ENCODE peak calls at places on chromosomes 13 and 19, in five cellular contexts. One of them, this sample, is unnamed.

GRCh38 chr19:43482193-43482592 is 16.8 kb upstream of the LYPD3 start:
- DNase-seq in A673: no peak
- DNase-seq in CD4-positive, alpha-beta T cell: no peak
- DNase-seq in lung: no peak
- DNase-seq in mucosa of descending colon: no peak
- DNase-seq in this sample: no peak

GRCh38 chr19:28482221-28482620 is 730.7 kb downstream of the UQCRFS1 start:
- DNase-seq in A673: no peak
- DNase-seq in CD4-positive, alpha-beta T cell: no peak
- DNase-seq in lung: no peak
- DNase-seq in mucosa of descending colon: no peak
- DNase-seq in this sample: no peak

GRCh38 chr13:42284068-42284467 is 12.1 kb downstream of the AKAP11 start:
- DNase-seq in A673: no peak
- DNase-seq in CD4-positive, alpha-beta T cell: no peak
- DNase-seq in lung: no peak
- DNase-seq in mucosa of descending colon: no peak
- DNase-seq in this sample: no peak

GRCh38 chr19:13492128-13492527 is 14.2 kb downstream of the CACNA1A start:
- DNase-seq in A673: no peak
- DNase-seq in CD4-positive, alpha-beta T cell: no peak
- DNase-seq in lung: no peak
- DNase-seq in mucosa of descending colon: no peak
- DNase-seq in this sample: no peak

GRCh38 chr19:46232938-46233621 is 3.5 kb downstream of the IGFL1 start:
- DNase-seq in A673: no peak
- DNase-seq in CD4-positive, alpha-beta T cell: no peak
- DNase-seq in lung: no peak
- DNase-seq in mucosa of descending colon: no peak
- DNase-seq in this sample: no peak

GRCh38 chr13:30744056-30744684 is 8.8 kb downstream of the ALOX5AP start:
- DNase-seq in A673: no peak
- DNase-seq in CD4-positive, alpha-beta T cell: peak
- DNase-seq in lung: peak
- DNase-seq in mucosa of descending colon: peak
- DNase-seq in this sample: peak

GRCh38 chr19:12364391-12365093 is 941 bp downstream of the ZNF442 start:
- DNase-seq in A673: peak
- DNase-seq in CD4-positive, alpha-beta T cell: no peak
- DNase-seq in lung: peak
- DNase-seq in mucosa of descending colon: no peak
- DNase-seq in this sample: peak

GRCh38 chr19:39299404-39299803 is 3.2 kb downstream of the IFNL1 start:
- DNase-seq in A673: no peak
- DNase-seq in CD4-positive, alpha-beta T cell: no peak
- DNase-seq in lung: no peak
- DNase-seq in mucosa of descending colon: no peak
- DNase-seq in this sample: no peak

GRCh38 chr13:97696921-97697320 is 256.6 kb upstream of the IPO5 start:
- DNase-seq in A673: no peak
- DNase-seq in CD4-positive, alpha-beta T cell: no peak
- DNase-seq in lung: no peak
- DNase-seq in mucosa of descending colon: no peak
- DNase-seq in this sample: no peak

GRCh38 chr19:6740589-6741348 is 1.3 kb downstream of the TRIP10 start:
- DNase-seq in A673: no peak
- DNase-seq in CD4-positive, alpha-beta T cell: no peak
- DNase-seq in lung: peak
- DNase-seq in mucosa of descending colon: peak
- DNase-seq in this sample: peak

GRCh38 chr19:7292950-7293794 is 1.0 kb downstream of the INSR start:
- DNase-seq in A673: no peak
- DNase-seq in CD4-positive, alpha-beta T cell: no peak
- DNase-seq in lung: peak
- DNase-seq in mucosa of descending colon: peak
- DNase-seq in this sample: peak

GRCh38 chr13:104043184-104043583 is 977.0 kb upstream of the SLC10A2 start:
- DNase-seq in A673: no peak
- DNase-seq in CD4-positive, alpha-beta T cell: no peak
- DNase-seq in lung: no peak
- DNase-seq in mucosa of descending colon: no peak
- DNase-seq in this sample: no peak

GRCh38 chr13:93066187-93066586 is 160.4 kb upstream of the GPC6 start:
- DNase-seq in A673: no peak
- DNase-seq in CD4-positive, alpha-beta T cell: no peak
- DNase-seq in lung: no peak
- DNase-seq in mucosa of descending colon: no peak
- DNase-seq in this sample: no peak

GRCh38 chr13:63381078-63381859 is 1965.6 kb upstream of the PCDH20 start:
- DNase-seq in A673: no peak
- DNase-seq in CD4-positive, alpha-beta T cell: no peak
- DNase-seq in lung: no peak
- DNase-seq in mucosa of descending colon: no peak
- DNase-seq in this sample: no peak

GRCh38 chr19:33982706-33983105 is 186.0 kb downstream of the KCTD15 start:
- DNase-seq in A673: no peak
- DNase-seq in CD4-positive, alpha-beta T cell: no peak
- DNase-seq in lung: no peak
- DNase-seq in mucosa of descending colon: no peak
- DNase-seq in this sample: no peak

GRCh38 chr13:39217471-39217870 is 179.2 kb downstream of the NHLRC3 start:
- DNase-seq in A673: no peak
- DNase-seq in CD4-positive, alpha-beta T cell: no peak
- DNase-seq in lung: no peak
- DNase-seq in mucosa of descending colon: no peak
- DNase-seq in this sample: no peak

GRCh38 chr13:73092831-73093230 is 34.0 kb downstream of the KLF5 start:
- DNase-seq in A673: no peak
- DNase-seq in CD4-positive, alpha-beta T cell: no peak
- DNase-seq in lung: no peak
- DNase-seq in mucosa of descending colon: no peak
- DNase-seq in this sample: no peak

GRCh38 chr13:25933520-25933919 is 118.3 kb downstream of the SHISA2 start:
- DNase-seq in A673: no peak
- DNase-seq in CD4-positive, alpha-beta T cell: no peak
- DNase-seq in lung: no peak
- DNase-seq in mucosa of descending colon: no peak
- DNase-seq in this sample: no peak

GRCh38 chr19:18745012-18745735 is 45.9 kb downstream of the COMP start:
- DNase-seq in A673: no peak
- DNase-seq in CD4-positive, alpha-beta T cell: no peak
- DNase-seq in lung: no peak
- DNase-seq in mucosa of descending colon: no peak
- DNase-seq in this sample: no peak

GRCh38 chr19:43596842-43597461 is 557 bp downstream of the ZNF576 start:
- DNase-seq in A673: no peak
- DNase-seq in CD4-positive, alpha-beta T cell: no peak
- DNase-seq in lung: no peak
- DNase-seq in mucosa of descending colon: peak
- DNase-seq in this sample: no peak

GRCh38 chr13:97726664-97727235 is 226.7 kb upstream of the IPO5 start:
- DNase-seq in A673: peak
- DNase-seq in CD4-positive, alpha-beta T cell: no peak
- DNase-seq in lung: peak
- DNase-seq in mucosa of descending colon: no peak
- DNase-seq in this sample: no peak

GRCh38 chr13:100330662-100331061 is 241.8 kb downstream of the PCCA start:
- DNase-seq in A673: no peak
- DNase-seq in CD4-positive, alpha-beta T cell: no peak
- DNase-seq in lung: no peak
- DNase-seq in mucosa of descending colon: no peak
- DNase-seq in this sample: no peak

GRCh38 chr13:113022391-113023216 is 53.6 kb downstream of the MCF2L start:
- DNase-seq in A673: peak
- DNase-seq in CD4-positive, alpha-beta T cell: no peak
- DNase-seq in lung: no peak
- DNase-seq in mucosa of descending colon: no peak
- DNase-seq in this sample: no peak

GRCh38 chr19:7595466-7596133 is at the start of gene CAMSAP3:
- DNase-seq in A673: peak
- DNase-seq in CD4-positive, alpha-beta T cell: peak
- DNase-seq in lung: peak
- DNase-seq in mucosa of descending colon: peak
- DNase-seq in this sample: peak

GRCh38 chr13:113005076-113005865 is 36.3 kb downstream of the MCF2L start:
- DNase-seq in A673: no peak
- DNase-seq in CD4-positive, alpha-beta T cell: no peak
- DNase-seq in lung: no peak
- DNase-seq in mucosa of descending colon: no peak
- DNase-seq in this sample: no peak

GRCh38 chr19:18650468-18651001 is 13.7 kb downstream of the KLHL26 start:
- DNase-seq in A673: no peak
- DNase-seq in CD4-positive, alpha-beta T cell: no peak
- DNase-seq in lung: peak
- DNase-seq in mucosa of descending colon: peak
- DNase-seq in this sample: no peak

GRCh38 chr19:56966225-56966696 is 125.7 kb upstream of the PEG3 start:
- DNase-seq in A673: peak
- DNase-seq in CD4-positive, alpha-beta T cell: no peak
- DNase-seq in lung: no peak
- DNase-seq in mucosa of descending colon: no peak
- DNase-seq in this sample: no peak

GRCh38 chr19:50703915-50704548 is 15.6 kb downstream of the SHANK1 start:
- DNase-seq in A673: peak
- DNase-seq in CD4-positive, alpha-beta T cell: no peak
- DNase-seq in lung: no peak
- DNase-seq in mucosa of descending colon: no peak
- DNase-seq in this sample: no peak

GRCh38 chr19:17766543-17767131 is 15.4 kb downstream of the FCHO1 start:
- DNase-seq in A673: peak
- DNase-seq in CD4-positive, alpha-beta T cell: peak
- DNase-seq in lung: peak
- DNase-seq in mucosa of descending colon: peak
- DNase-seq in this sample: peak

GRCh38 chr13:41017153-41017552 is 2.0 kb downstream of the ELF1 start:
- DNase-seq in A673: no peak
- DNase-seq in CD4-positive, alpha-beta T cell: no peak
- DNase-seq in lung: no peak
- DNase-seq in mucosa of descending colon: no peak
- DNase-seq in this sample: no peak

GRCh38 chr13:33497146-33497845 is 211.7 kb upstream of the STARD13 start:
- DNase-seq in A673: no peak
- DNase-seq in CD4-positive, alpha-beta T cell: no peak
- DNase-seq in lung: no peak
- DNase-seq in mucosa of descending colon: no peak
- DNase-seq in this sample: no peak

GRCh38 chr13:97749174-97749573 is 204.3 kb upstream of the IPO5 start:
- DNase-seq in A673: peak
- DNase-seq in CD4-positive, alpha-beta T cell: no peak
- DNase-seq in lung: no peak
- DNase-seq in mucosa of descending colon: no peak
- DNase-seq in this sample: no peak

GRCh38 chr13:21012211-21012610 is 49.2 kb downstream of the LATS2 start:
- DNase-seq in A673: no peak
- DNase-seq in CD4-positive, alpha-beta T cell: no peak
- DNase-seq in lung: no peak
- DNase-seq in mucosa of descending colon: no peak
- DNase-seq in this sample: no peak

GRCh38 chr13:112984954-112985802 is 16.2 kb downstream of the MCF2L start:
- DNase-seq in A673: no peak
- DNase-seq in CD4-positive, alpha-beta T cell: no peak
- DNase-seq in lung: no peak
- DNase-seq in mucosa of descending colon: peak
- DNase-seq in this sample: no peak

DNA sequence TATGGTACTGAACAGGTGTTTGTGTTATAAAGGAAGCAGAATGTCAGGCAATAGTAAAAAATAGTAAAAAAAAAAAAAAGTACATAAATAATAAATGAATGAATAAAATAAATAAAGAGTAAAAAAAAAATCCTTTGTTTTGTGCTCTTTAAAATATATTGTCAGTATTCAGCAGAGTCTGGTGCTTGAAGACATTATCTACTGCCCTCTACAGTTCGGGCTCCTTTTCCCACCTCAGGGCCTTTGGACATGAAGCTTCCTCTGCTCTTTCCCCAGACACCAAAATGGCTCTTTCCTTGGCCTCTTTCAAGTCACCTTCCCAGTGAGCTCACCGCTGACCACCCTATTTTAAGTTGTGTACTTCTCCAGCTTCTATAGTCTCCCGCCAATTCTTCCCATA is 137.5 kb downstream of the TNFRSF19 start:
- DNase-seq in A673: no peak
- DNase-seq in CD4-positive, alpha-beta T cell: no peak
- DNase-seq in lung: no peak
- DNase-seq in mucosa of descending colon: no peak
- DNase-seq in this sample: no peak
- TF ChIP-seq CTCF in A673: peak
- TF ChIP-seq CTCF in CD4-positive, alpha-beta T cell: no peak
- TF ChIP-seq CTCF in lung: no peak
- TF ChIP-seq CTCF in mucosa of descending colon: no peak
- TF ChIP-seq CTCF in this sample: no peak

DNA sequence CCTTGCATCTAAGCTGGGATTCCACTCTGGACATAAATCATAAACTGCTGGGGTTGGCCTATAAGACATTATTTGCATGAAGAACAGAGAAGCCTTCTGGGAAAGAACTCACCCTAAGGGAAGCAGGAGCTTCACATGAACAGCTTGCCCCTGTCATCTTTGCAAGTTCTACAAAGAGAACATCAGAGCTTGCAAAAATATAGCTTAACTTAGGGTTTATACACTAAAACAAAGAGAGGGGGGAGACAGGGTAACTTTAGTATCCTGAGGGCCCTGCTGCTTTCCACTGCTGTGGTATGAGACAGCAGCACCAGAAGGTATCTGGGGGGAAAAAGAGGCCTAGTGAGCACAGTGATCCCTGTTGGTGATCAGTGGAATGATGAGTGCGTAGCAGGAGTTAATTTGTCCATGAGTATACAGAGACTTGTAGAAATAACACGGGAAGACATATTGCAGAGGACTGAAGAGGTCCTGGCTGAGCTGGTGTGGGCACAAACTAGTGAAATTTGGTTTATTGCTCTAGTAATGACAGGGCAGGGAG is 116.1 kb upstream of the TSC22D1 start:
- DNase-seq in A673: peak
- DNase-seq in CD4-positive, alpha-beta T cell: no peak
- DNase-seq in lung: no peak
- DNase-seq in mucosa of descending colon: no peak
- DNase-seq in this sample: no peak
- TF ChIP-seq CTCF in A673: no peak
- TF ChIP-seq CTCF in CD4-positive, alpha-beta T cell: no peak
- TF ChIP-seq CTCF in lung: no peak
- TF ChIP-seq CTCF in mucosa of descending colon: no peak
- TF ChIP-seq CTCF in this sample: no peak

GRCh38 chr13:111398715-111399299 is 78.4 kb downstream of the TEX29 start:
- DNase-seq in A673: no peak
- DNase-seq in CD4-positive, alpha-beta T cell: no peak
- DNase-seq in lung: no peak
- DNase-seq in mucosa of descending colon: no peak
- DNase-seq in this sample: no peak
- TF ChIP-seq CTCF in A673: no peak
- TF ChIP-seq CTCF in CD4-positive, alpha-beta T cell: no peak
- TF ChIP-seq CTCF in lung: no peak
- TF ChIP-seq CTCF in mucosa of descending colon: no peak
- TF ChIP-seq CTCF in this sample: no peak

DNA sequence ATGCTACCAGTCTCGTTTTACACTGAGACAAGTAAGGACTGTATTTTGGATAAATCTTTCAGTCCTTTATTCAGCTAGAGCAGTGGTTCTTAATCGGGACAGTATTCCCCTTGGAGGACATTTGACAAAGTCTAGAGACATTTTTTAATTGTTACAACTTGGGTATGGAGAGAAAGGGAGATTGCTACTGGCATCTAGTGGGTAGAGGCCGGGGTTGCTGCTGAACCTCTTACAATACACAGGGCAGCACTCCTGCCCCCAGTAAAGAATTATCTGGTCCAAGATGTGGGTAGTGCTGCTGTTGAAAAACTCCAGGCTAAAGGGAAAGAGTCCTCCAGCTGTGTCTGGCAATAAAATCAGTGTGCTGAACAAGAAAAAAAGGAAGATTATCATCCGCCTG is 334.8 kb downstream of the SLC7A1 start:
- DNase-seq in A673: peak
- DNase-seq in CD4-positive, alpha-beta T cell: no peak
- DNase-seq in lung: no peak
- DNase-seq in mucosa of descending colon: no peak
- DNase-seq in this sample: no peak
- TF ChIP-seq CTCF in A673: peak
- TF ChIP-seq CTCF in CD4-positive, alpha-beta T cell: no peak
- TF ChIP-seq CTCF in lung: no peak
- TF ChIP-seq CTCF in mucosa of descending colon: no peak
- TF ChIP-seq CTCF in this sample: no peak